ENCODE peak calls at places on chromosomes 5 and 9, in five cellular contexts. H is tibial artery; Z is uterus; L is progenitor cell of endocrine pancreas; W is stimulated activated CD4-positive, alpha-beta T cell treated with anti-CD3 and anti-CD28 coated beads, Interleukin-2, amount 100 ng/mL, for 48 hours. B is an unnamed sample.

GRCh38 chr5:119708076-119708790 is 78.9 kb downstream of the FAM170A start:
- DNase-seq in H (no peak), Z (no peak), L (no peak), W (no peak), B (no peak)

GRCh38 chr9:124664143-124664542 is 107.0 kb downstream of the NR6A1 start:
- DNase-seq in H (no peak), Z (no peak), L (no peak), W (no peak), B (no peak)

GRCh38 chr9:125074976-125075375 is 68.4 kb downstream of the SCAI start:
- DNase-seq in H (no peak), Z (no peak), L (no peak), W (no peak), B (peak; percentile 17)

GRCh38 chr5:33513786-33514185 is 73.0 kb downstream of the TARS1 start:
- DNase-seq in H (peak; percentile 92), Z (no peak), L (no peak), W (no peak), B (peak; percentile 47)

GRCh38 chr9:108269421-108269820 is 586.4 kb downstream of the ACTL7B start:
- DNase-seq in H (no peak), Z (no peak), L (no peak), W (no peak), B (no peak)

GRCh38 chr5:157857821-157858526 is 971 bp downstream of the CLINT1 start:
- DNase-seq in H (no peak), Z (no peak), L (no peak), W (no peak), B (peak; percentile 42)

GRCh38 chr5:150007050-150007449 is 6.5 kb downstream of the HMGXB3 start:
- DNase-seq in H (no peak), Z (no peak), L (no peak), W (no peak), B (no peak)

GRCh38 chr9:135794057-135794335 is 92.0 kb downstream of the KCNT1 start:
- DNase-seq in H (no peak), Z (no peak), L (no peak), W (no peak), B (no peak)

GRCh38 chr9:19162026-19162366 is 34.7 kb upstream of the PLIN2 start:
- DNase-seq in H (no peak), Z (no peak), L (no peak), W (no peak), B (no peak)

GRCh38 chr5:32307769-32308194 is 5.0 kb downstream of the MTMR12 start:
- DNase-seq in H (no peak), Z (no peak), L (no peak), W (no peak), B (no peak)

GRCh38 chr5:177402271-177403043 is 2.0 kb upstream of the PFN3 start:
- DNase-seq in H (no peak), Z (peak; percentile 45), L (peak; percentile 54), W (peak; percentile 66), B (peak; percentile 24)

GRCh38 chr9:129312251-129312650 is 134.2 kb upstream of the IER5L start:
- DNase-seq in H (peak; percentile 59), Z (no peak), L (peak; percentile 7), W (no peak), B (no peak)

GRCh38 chr5:127907907-127908306 is 175.7 kb upstream of the SLC12A2 start:
- DNase-seq in H (no peak), Z (no peak), L (no peak), W (no peak), B (no peak)

GRCh38 chr9:79287152-79287766 is 284.5 kb upstream of the TLE4 start:
- DNase-seq in H (no peak), Z (no peak), L (no peak), W (no peak), B (no peak)

GRCh38 chr9:76316069-76316468 is 78.2 kb downstream of the RFK start:
- DNase-seq in H (no peak), Z (no peak), L (no peak), W (no peak), B (no peak)

GRCh38 chr9:38309324-38310195 is 82.9 kb upstream of the ALDH1B1 start:
- DNase-seq in H (no peak), Z (no peak), L (no peak), W (no peak), B (peak; percentile 21)

GRCh38 chr5:144295284-144295683 is 124.6 kb downstream of the KCTD16 start:
- DNase-seq in H (no peak), Z (no peak), L (no peak), W (no peak), B (no peak)

GRCh38 chr9:93346240-93347112 is 105.0 kb upstream of the FAM120A start:
- DNase-seq in H (no peak), Z (no peak), L (no peak), W (no peak), B (no peak)

GRCh38 chr5:34497031-34497808 is 158.9 kb upstream of the RAI14 start:
- DNase-seq in H (peak; percentile 91), Z (peak; percentile 87), L (no peak), W (no peak), B (peak; percentile 64)

B was measured in AG10803.